ENCODE peak calls at places on chromosomes 12 and 14, in ten cellular contexts. J, A, I, D, Z, B, P, O, C and Y are unnamed samples.

GRCh38 chr12:94080684-94081009 is 67.7 kb upstream of the PLXNC1 start:
- DNase-seq in P (no peak), D (no peak), Z (no peak), I (no peak), A (no peak), C (no peak), O (no peak), J (no peak), B (no peak), Y (no peak)

GRCh38 chr12:121577443-121578180 is 3.2 kb downstream of the KDM2B start:
- DNase-seq in C (no peak), D (no peak), O (no peak), Z (no peak), B (no peak), J (no peak), I (no peak), A (no peak), P (no peak), Y (no peak)

GRCh38 chr14:61103541-61104339 is 122.7 kb downstream of the SLC38A6 start:
- DNase-seq in I (peak; percentile 81), Z (no peak), D (peak; percentile 64), J (no peak), C (no peak), P (peak; percentile 99), A (peak; percentile 25), B (peak; percentile 99), O (peak; percentile 49), Y (peak; percentile 97)

GRCh38 chr12:51941011-51941561 is 10.4 kb upstream of the ACVR1B start:
- DNase-seq in A (no peak), C (no peak), P (peak; percentile 51), B (no peak), O (no peak), Z (peak; percentile 66), J (no peak), D (no peak), I (no peak), Y (peak; percentile 52)

GRCh38 chr12:132517013-132517739 is 27.2 kb downstream of the FBRSL1 start:
- DNase-seq in B (no peak), A (no peak), D (no peak), Z (no peak), C (no peak), I (no peak), O (no peak), P (no peak), J (no peak), Y (no peak)

GRCh38 chr14:93688794-93689193 is 99.5 kb downstream of the PRIMA1 start:
- DNase-seq in J (no peak), O (no peak), A (no peak), B (no peak), C (no peak), I (no peak), P (no peak), Z (no peak), D (no peak), Y (no peak)

GRCh38 chr14:93655078-93655750 is 133.1 kb downstream of the PRIMA1 start:
- DNase-seq in B (peak; percentile 19), D (no peak), A (no peak), C (peak; percentile 44), Z (no peak), O (peak; percentile 38), J (no peak), I (peak; percentile 37), P (peak; percentile 33), Y (peak; percentile 57)

GRCh38 chr14:105203057-105203494 is 22.0 kb upstream of the NUDT14 start:
- DNase-seq in I (peak; percentile 63), D (peak; percentile 77), B (peak; percentile 55), A (peak; percentile 80), C (peak; percentile 85), J (peak; percentile 73), Z (peak; percentile 89), O (peak; percentile 79), P (peak; percentile 54), Y (peak; percentile 60)

GRCh38 chr12:22046968-22047390 is 961 bp downstream of the CMAS start:
- DNase-seq in D (no peak), I (no peak), O (no peak), Z (no peak), J (no peak), C (no peak), B (no peak), P (peak; percentile 30), A (no peak), Y (peak; percentile 28)

GRCh38 chr14:104295681-104296387 is 157.4 kb downstream of the KIF26A start:
- DNase-seq in D (no peak), O (no peak), J (peak; percentile 4), A (no peak), C (no peak), P (no peak), B (no peak), Z (peak; percentile 18), I (no peak), Y (no peak)

GRCh38 chr12:15982921-15983320 is 71.8 kb downstream of the DERA start:
- DNase-seq in D (no peak), A (no peak), I (no peak), J (no peak), Z (no peak), P (no peak), O (no peak), B (no peak), C (no peak), Y (no peak)

GRCh38 chr12:15423629-15424028 is 101.3 kb downstream of the PTPRO start:
- DNase-seq in O (no peak), I (no peak), B (peak; percentile 51), C (no peak), Z (no peak), D (no peak), P (peak; percentile 3), J (no peak), A (no peak), Y (peak; percentile 26)

GRCh38 chr12:14225064-14225463 is 140.4 kb upstream of the ATF7IP start:
- DNase-seq in C (no peak), A (no peak), Z (no peak), D (no peak), J (no peak), O (no peak), B (no peak), I (no peak), P (no peak), Y (no peak)

GRCh38 chr14:74552623-74553022 is 59.1 kb downstream of the ISCA2 start:
- DNase-seq in D (peak; percentile 62), J (peak; percentile 79), C (no peak), Z (no peak), A (peak; percentile 44), P (no peak), O (no peak), B (peak; percentile 28), I (no peak), Y (peak; percentile 55)

GRCh38 chr14:98207466-98207865 is 1064.5 kb downstream of the BCL11B start:
- DNase-seq in B (no peak), C (no peak), A (no peak), O (no peak), I (no peak), Z (no peak), P (no peak), D (no peak), J (no peak), Y (no peak)

GRCh38 chr14:98200621-98201020 is 1071.4 kb downstream of the BCL11B start:
- DNase-seq in Z (no peak), J (no peak), B (no peak), C (no peak), O (no peak), P (no peak), D (no peak), A (no peak), I (no peak), Y (no peak)

GRCh38 chr14:98203421-98203820 is 1068.6 kb downstream of the BCL11B start:
- DNase-seq in Z (no peak), A (no peak), O (no peak), I (no peak), B (no peak), C (no peak), D (no peak), P (no peak), J (no peak), Y (no peak)

GRCh38 chr14:98208074-98208675 is 1063.8 kb downstream of the BCL11B start:
- DNase-seq in C (no peak), D (no peak), P (no peak), J (no peak), O (no peak), B (no peak), I (peak; percentile 73), Z (no peak), A (no peak), Y (no peak)

GRCh38 chr14:98204139-98204538 is 1067.9 kb downstream of the BCL11B start:
- DNase-seq in J (no peak), I (no peak), C (no peak), D (no peak), A (no peak), B (no peak), O (no peak), P (no peak), Z (no peak), Y (no peak)
- TF ChIP-seq CTCF in J (no peak), I (no peak), C (no peak), D (no peak), A (no peak), B (no peak), O (no peak), P (no peak), Z (no peak), Y (no peak)

DNA sequence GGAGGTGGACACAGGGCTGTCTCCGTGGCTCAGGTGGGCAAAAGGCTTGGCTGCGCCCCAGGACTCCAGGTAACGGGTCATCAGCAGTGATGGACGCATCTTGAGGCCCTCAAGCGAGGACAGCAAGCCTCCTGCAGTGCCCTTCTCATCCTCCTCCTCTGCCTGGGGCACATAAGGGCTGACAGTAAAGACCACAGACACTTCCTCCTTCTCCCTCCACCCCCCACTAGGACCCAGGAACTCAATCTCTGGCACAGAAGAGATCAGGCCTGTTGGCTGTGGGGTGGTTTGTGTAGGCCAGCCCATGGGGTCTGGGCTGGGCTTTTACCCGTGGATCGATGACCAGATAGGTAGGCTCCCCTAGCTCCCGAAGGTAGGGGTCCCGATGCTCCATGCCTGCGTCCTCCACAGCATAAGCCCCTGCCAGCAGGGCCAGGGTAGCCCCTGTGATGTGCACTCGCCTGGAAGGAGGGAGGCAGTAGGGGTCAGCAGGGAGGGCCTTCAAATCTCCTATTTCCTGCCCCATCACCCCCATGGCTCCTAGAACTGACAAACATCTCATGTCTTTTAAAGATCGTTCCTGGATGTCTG is 5.7 kb downstream of the ADCY4 start:
- DNase-seq in D (no peak), C (no peak), J (no peak), O (no peak), B (no peak), P (no peak), Z (no peak), A (no peak), I (no peak), Y (no peak)
- TF ChIP-seq CTCF in D (no peak), C (no peak), J (no peak), O (no peak), B (no peak), P (no peak), Z (no peak), A (no peak), I (no peak), Y (no peak)

GRCh38 chr12:110704750-110705149 is 15.8 kb upstream of the HVCN1 start:
- DNase-seq in Z (no peak), C (no peak), P (no peak), D (no peak), O (no peak), J (no peak), I (peak; percentile 48), A (peak; percentile 44), B (no peak), Y (no peak)
- TF ChIP-seq CTCF in Z (no peak), C (peak; percentile 41), P (peak; percentile 25), D (no peak), O (no peak), J (no peak), I (peak; percentile 43), A (peak; percentile 19), B (no peak), Y (peak; percentile 8)

GRCh38 chr12:116773276-116773731 is 35.2 kb downstream of the RNFT2 start:
- DNase-seq in P (no peak), Z (no peak), D (no peak), O (no peak), C (no peak), J (no peak), I (no peak), B (no peak), A (no peak), Y (peak; percentile 22)
- TF ChIP-seq CTCF in P (no peak), Z (no peak), D (no peak), O (no peak), C (no peak), J (peak; percentile 14), I (no peak), B (peak; percentile 6), A (no peak), Y (no peak)